ENCODE peak calls at places on chromosomes 13 and 19, in ten cellular contexts. One of them, this sample, is unnamed.

GRCh38 chr19:3908266-3909054 is 24.4 kb upstream of the NMRK2 start:
- DNase-seq in mesendoderm: no peak
- DNase-seq in cardiac muscle cell: no peak
- DNase-seq in heart right ventricle: no peak
- DNase-seq in fibroblast of lung: no peak
- DNase-seq in pancreas: no peak
- DNase-seq in adipocyte: no peak
- DNase-seq in iPS DF 6.9: no peak
- DNase-seq in colonic mucosa: no peak
- DNase-seq in esophagus squamous epithelium: no peak
- DNase-seq in this sample: no peak

GRCh38 chr13:32838985-32839384 is 177.2 kb upstream of the KL start:
- DNase-seq in iPS DF 6.9: no peak
- DNase-seq in esophagus squamous epithelium: no peak
- DNase-seq in cardiac muscle cell: no peak
- DNase-seq in pancreas: no peak
- DNase-seq in fibroblast of lung: no peak
- DNase-seq in mesendoderm: no peak
- DNase-seq in adipocyte: peak; percentile 27
- DNase-seq in colonic mucosa: no peak
- DNase-seq in heart right ventricle: peak; percentile 29
- DNase-seq in this sample: no peak

GRCh38 chr13:110894086-110894485 is 20.8 kb downstream of the ANKRD10 start:
- DNase-seq in mesendoderm: no peak
- DNase-seq in iPS DF 6.9: no peak
- DNase-seq in fibroblast of lung: no peak
- DNase-seq in heart right ventricle: no peak
- DNase-seq in cardiac muscle cell: no peak
- DNase-seq in pancreas: no peak
- DNase-seq in colonic mucosa: no peak
- DNase-seq in adipocyte: no peak
- DNase-seq in esophagus squamous epithelium: no peak
- DNase-seq in this sample: no peak

GRCh38 chr19:42401365-42402303 is 11.5 kb upstream of the CNFN start:
- DNase-seq in cardiac muscle cell: peak; percentile 87
- DNase-seq in iPS DF 6.9: no peak
- DNase-seq in fibroblast of lung: peak; percentile 59
- DNase-seq in colonic mucosa: peak; percentile 85
- DNase-seq in pancreas: peak; percentile 96
- DNase-seq in esophagus squamous epithelium: no peak
- DNase-seq in mesendoderm: peak; percentile 86
- DNase-seq in adipocyte: peak; percentile 92
- DNase-seq in heart right ventricle: peak; percentile 83
- DNase-seq in this sample: peak; percentile 86

GRCh38 chr19:55272142-55272541 is 7.8 kb downstream of the HSPBP1 start:
- DNase-seq in colonic mucosa: no peak
- DNase-seq in fibroblast of lung: no peak
- DNase-seq in adipocyte: no peak
- DNase-seq in cardiac muscle cell: no peak
- DNase-seq in iPS DF 6.9: no peak
- DNase-seq in heart right ventricle: no peak
- DNase-seq in pancreas: no peak
- DNase-seq in mesendoderm: no peak
- DNase-seq in esophagus squamous epithelium: no peak
- DNase-seq in this sample: no peak

GRCh38 chr13:108903613-108904012 is 274.2 kb downstream of the MYO16 start:
- DNase-seq in fibroblast of lung: no peak
- DNase-seq in cardiac muscle cell: no peak
- DNase-seq in colonic mucosa: no peak
- DNase-seq in esophagus squamous epithelium: no peak
- DNase-seq in heart right ventricle: no peak
- DNase-seq in pancreas: no peak
- DNase-seq in iPS DF 6.9: no peak
- DNase-seq in adipocyte: peak; percentile 7
- DNase-seq in mesendoderm: no peak
- DNase-seq in this sample: no peak

GRCh38 chr13:94586371-94586770 is 9.6 kb downstream of the TGDS start:
- DNase-seq in pancreas: no peak
- DNase-seq in adipocyte: no peak
- DNase-seq in cardiac muscle cell: no peak
- DNase-seq in heart right ventricle: no peak
- DNase-seq in fibroblast of lung: no peak
- DNase-seq in esophagus squamous epithelium: no peak
- DNase-seq in iPS DF 6.9: no peak
- DNase-seq in colonic mucosa: no peak
- DNase-seq in mesendoderm: no peak
- DNase-seq in this sample: no peak

GRCh38 chr13:84439108-84439507 is 556.8 kb upstream of the SLITRK1 start:
- DNase-seq in iPS DF 6.9: no peak
- DNase-seq in colonic mucosa: no peak
- DNase-seq in heart right ventricle: no peak
- DNase-seq in mesendoderm: no peak
- DNase-seq in cardiac muscle cell: no peak
- DNase-seq in fibroblast of lung: peak; percentile 84
- DNase-seq in adipocyte: peak; percentile 49
- DNase-seq in esophagus squamous epithelium: no peak
- DNase-seq in pancreas: no peak
- DNase-seq in this sample: no peak

GRCh38 chr13:30045916-30046704 is 195.7 kb upstream of the UBL3 start:
- DNase-seq in heart right ventricle: no peak
- DNase-seq in pancreas: no peak
- DNase-seq in esophagus squamous epithelium: no peak
- DNase-seq in cardiac muscle cell: no peak
- DNase-seq in mesendoderm: no peak
- DNase-seq in fibroblast of lung: peak; percentile 96
- DNase-seq in iPS DF 6.9: no peak
- DNase-seq in adipocyte: peak; percentile 78
- DNase-seq in colonic mucosa: no peak
- DNase-seq in this sample: no peak

GRCh38 chr19:18768997-18769891 is 21.9 kb downstream of the COMP start:
- DNase-seq in pancreas: no peak
- DNase-seq in colonic mucosa: no peak
- DNase-seq in heart right ventricle: no peak
- DNase-seq in fibroblast of lung: no peak
- DNase-seq in mesendoderm: no peak
- DNase-seq in iPS DF 6.9: no peak
- DNase-seq in esophagus squamous epithelium: no peak
- DNase-seq in cardiac muscle cell: no peak
- DNase-seq in adipocyte: no peak
- DNase-seq in this sample: peak; percentile 89

GRCh38 chr19:48271531-48272151 is 1.8 kb downstream of the ZNF114 start:
- DNase-seq in fibroblast of lung: peak; percentile 57
- DNase-seq in colonic mucosa: peak; percentile 32
- DNase-seq in mesendoderm: peak; percentile 96
- DNase-seq in heart right ventricle: peak; percentile 40
- DNase-seq in esophagus squamous epithelium: no peak
- DNase-seq in pancreas: peak; percentile 69
- DNase-seq in cardiac muscle cell: peak; percentile 61
- DNase-seq in adipocyte: peak; percentile 55
- DNase-seq in iPS DF 6.9: no peak
- DNase-seq in this sample: peak; percentile 65

GRCh38 chr13:46168818-46169217 is 13.2 kb downstream of the LCP1 start:
- DNase-seq in heart right ventricle: no peak
- DNase-seq in iPS DF 6.9: no peak
- DNase-seq in pancreas: no peak
- DNase-seq in adipocyte: no peak
- DNase-seq in cardiac muscle cell: no peak
- DNase-seq in mesendoderm: no peak
- DNase-seq in colonic mucosa: no peak
- DNase-seq in fibroblast of lung: no peak
- DNase-seq in esophagus squamous epithelium: no peak
- DNase-seq in this sample: no peak

GRCh38 chr13:46170268-46170667 is 11.7 kb downstream of the LCP1 start:
- DNase-seq in fibroblast of lung: no peak
- DNase-seq in esophagus squamous epithelium: no peak
- DNase-seq in pancreas: no peak
- DNase-seq in heart right ventricle: no peak
- DNase-seq in cardiac muscle cell: peak; percentile 5
- DNase-seq in iPS DF 6.9: no peak
- DNase-seq in mesendoderm: no peak
- DNase-seq in adipocyte: no peak
- DNase-seq in colonic mucosa: no peak
- DNase-seq in this sample: no peak

GRCh38 chr13:46166221-46166584 is 15.8 kb downstream of the LCP1 start:
- DNase-seq in fibroblast of lung: no peak
- DNase-seq in mesendoderm: no peak
- DNase-seq in heart right ventricle: no peak
- DNase-seq in pancreas: no peak
- DNase-seq in cardiac muscle cell: no peak
- DNase-seq in esophagus squamous epithelium: no peak
- DNase-seq in iPS DF 6.9: no peak
- DNase-seq in adipocyte: no peak
- DNase-seq in colonic mucosa: no peak
- DNase-seq in this sample: no peak

GRCh38 chr13:46166947-46167610 is 14.9 kb downstream of the LCP1 start:
- DNase-seq in fibroblast of lung: no peak
- DNase-seq in adipocyte: no peak
- DNase-seq in colonic mucosa: no peak
- DNase-seq in cardiac muscle cell: no peak
- DNase-seq in pancreas: no peak
- DNase-seq in iPS DF 6.9: no peak
- DNase-seq in mesendoderm: peak; percentile 29
- DNase-seq in heart right ventricle: no peak
- DNase-seq in esophagus squamous epithelium: no peak
- DNase-seq in this sample: no peak

DNA sequence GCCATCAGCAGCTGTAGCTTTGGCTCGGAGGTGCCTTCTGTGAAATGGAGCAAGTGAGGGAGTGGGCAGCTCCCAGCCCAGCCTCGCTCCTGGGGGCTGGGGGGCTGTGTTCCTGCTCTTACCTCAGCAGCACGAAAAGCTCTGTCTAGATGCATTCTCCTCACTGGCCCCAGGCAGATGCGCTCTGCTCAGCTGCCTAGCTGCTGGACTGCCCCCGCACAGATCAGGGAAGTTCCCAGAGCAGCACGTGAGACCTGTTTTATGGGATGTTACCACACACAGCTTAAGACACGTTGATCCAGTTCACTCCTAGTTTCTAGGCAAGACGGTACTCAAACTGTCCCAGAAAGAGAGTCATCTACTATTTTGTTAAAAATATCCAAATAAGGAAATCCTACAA is 13.6 kb downstream of the LCP1 start:
- DNase-seq in cardiac muscle cell: no peak
- DNase-seq in fibroblast of lung: no peak
- DNase-seq in pancreas: no peak
- DNase-seq in esophagus squamous epithelium: no peak
- DNase-seq in colonic mucosa: no peak
- DNase-seq in iPS DF 6.9: no peak
- DNase-seq in heart right ventricle: no peak
- DNase-seq in adipocyte: no peak
- DNase-seq in mesendoderm: no peak
- DNase-seq in this sample: peak; percentile 65
- H3K4me1 ChIP-seq in cardiac muscle cell: peaks cover 22% of the 10 kb centered on the region
- H3K4me1 ChIP-seq in fibroblast of lung: no peaks in the 10 kb centered on the region
- H3K4me1 ChIP-seq in pancreas: no peaks in the 10 kb centered on the region
- H3K4me1 ChIP-seq in esophagus squamous epithelium: peaks cover 35% of the 10 kb centered on the region
- H3K4me1 ChIP-seq in colonic mucosa: no peaks in the 10 kb centered on the region
- H3K4me1 ChIP-seq in iPS DF 6.9: no peaks in the 10 kb centered on the region
- H3K4me1 ChIP-seq in heart right ventricle: no peaks in the 10 kb centered on the region
- H3K4me1 ChIP-seq in adipocyte: peaks cover 16% of the 10 kb centered on the region
- H3K4me1 ChIP-seq in mesendoderm: peaks cover 14% of the 10 kb centered on the region
- H3K4me1 ChIP-seq in this sample: peaks cover 79% of the 10 kb centered on the region

DNA sequence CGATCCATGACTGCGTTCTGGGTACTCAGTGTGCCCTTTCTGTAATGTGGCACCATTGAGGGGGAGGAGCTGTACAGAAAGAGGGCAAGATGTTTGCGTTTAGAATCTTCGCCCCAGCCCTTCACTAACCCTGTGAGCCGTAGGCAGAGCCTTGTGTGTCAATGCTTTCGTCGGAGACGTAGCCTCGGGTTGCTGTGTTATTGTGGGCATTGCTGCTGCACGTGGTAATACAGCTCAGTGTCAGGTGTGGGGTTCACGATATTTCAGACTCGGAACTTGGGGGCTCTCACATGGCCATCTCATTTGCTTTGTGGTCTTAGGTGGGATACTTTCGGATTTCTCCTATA is 6.1 kb downstream of the RPS9 start:
- DNase-seq in esophagus squamous epithelium: no peak
- DNase-seq in pancreas: no peak
- DNase-seq in adipocyte: no peak
- DNase-seq in mesendoderm: no peak
- DNase-seq in iPS DF 6.9: no peak
- DNase-seq in fibroblast of lung: no peak
- DNase-seq in cardiac muscle cell: no peak
- DNase-seq in colonic mucosa: no peak
- DNase-seq in heart right ventricle: no peak
- DNase-seq in this sample: no peak
- H3K4me1 ChIP-seq in esophagus squamous epithelium: peaks cover 91% of the 10 kb centered on the region
- H3K4me1 ChIP-seq in pancreas: peaks cover 69% of the 10 kb centered on the region
- H3K4me1 ChIP-seq in adipocyte: peaks cover 92% of the 10 kb centered on the region
- H3K4me1 ChIP-seq in mesendoderm: peaks cover 5% of the 10 kb centered on the region
- H3K4me1 ChIP-seq in iPS DF 6.9: peaks cover 4% of the 10 kb centered on the region
- H3K4me1 ChIP-seq in fibroblast of lung: peaks cover 36% of the 10 kb centered on the region
- H3K4me1 ChIP-seq in cardiac muscle cell: peaks cover 48% of the 10 kb centered on the region
- H3K4me1 ChIP-seq in colonic mucosa: peaks cover 39% of the 10 kb centered on the region
- H3K4me1 ChIP-seq in heart right ventricle: peaks cover 67% of the 10 kb centered on the region
- H3K4me1 ChIP-seq in this sample: peaks cover 98% of the 10 kb centered on the region

GRCh38 chr13:112724788-112725345 is 35.0 kb downstream of the ATP11A start:
- DNase-seq in colonic mucosa: no peak
- DNase-seq in pancreas: no peak
- DNase-seq in heart right ventricle: no peak
- DNase-seq in cardiac muscle cell: no peak
- DNase-seq in fibroblast of lung: no peak
- DNase-seq in mesendoderm: no peak
- DNase-seq in iPS DF 6.9: no peak
- DNase-seq in adipocyte: no peak
- DNase-seq in esophagus squamous epithelium: no peak
- DNase-seq in this sample: no peak
- H3K4me1 ChIP-seq in colonic mucosa: no peaks in the 10 kb centered on the region
- H3K4me1 ChIP-seq in pancreas: peaks cover 29% of the 10 kb centered on the region
- H3K4me1 ChIP-seq in heart right ventricle: peaks cover 69% of the 10 kb centered on the region
- H3K4me1 ChIP-seq in cardiac muscle cell: peaks cover 67% of the 10 kb centered on the region
- H3K4me1 ChIP-seq in fibroblast of lung: no peaks in the 10 kb centered on the region
- H3K4me1 ChIP-seq in mesendoderm: peaks cover 8% of the 10 kb centered on the region
- H3K4me1 ChIP-seq in iPS DF 6.9: peaks cover 13% of the 10 kb centered on the region
- H3K4me1 ChIP-seq in adipocyte: peaks cover 3% of the 10 kb centered on the region
- H3K4me1 ChIP-seq in esophagus squamous epithelium: peaks cover 43% of the 10 kb centered on the region
- H3K4me1 ChIP-seq in this sample: peaks cover 58% of the 10 kb centered on the region

DNA sequence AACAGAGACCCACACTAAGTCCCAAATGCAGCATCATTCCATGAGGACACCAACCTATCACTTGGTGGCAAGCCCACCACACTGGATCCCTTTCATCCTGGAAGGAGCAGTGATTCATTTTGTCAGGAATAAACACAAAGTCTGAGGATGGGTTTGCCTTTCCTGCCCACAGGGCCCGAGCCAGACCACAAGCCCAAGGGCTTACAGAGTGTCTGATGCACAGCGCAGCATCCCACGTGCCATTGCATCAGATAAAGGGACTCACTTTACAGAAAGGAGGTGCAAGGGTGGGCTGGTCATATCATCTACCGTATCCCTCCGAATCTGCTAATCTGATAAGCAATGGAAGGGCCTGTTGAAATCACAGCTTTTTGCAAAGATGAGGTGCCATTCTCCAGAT is 12.2 kb upstream of the KCTD15 start:
- DNase-seq in fibroblast of lung: peak; percentile 75
- DNase-seq in cardiac muscle cell: no peak
- DNase-seq in mesendoderm: no peak
- DNase-seq in esophagus squamous epithelium: no peak
- DNase-seq in adipocyte: no peak
- DNase-seq in iPS DF 6.9: no peak
- DNase-seq in pancreas: no peak
- DNase-seq in heart right ventricle: no peak
- DNase-seq in colonic mucosa: no peak
- DNase-seq in this sample: no peak
- H3K4me1 ChIP-seq in fibroblast of lung: no peaks in the 10 kb centered on the region
- H3K4me1 ChIP-seq in cardiac muscle cell: no peaks in the 10 kb centered on the region
- H3K4me1 ChIP-seq in mesendoderm: no peaks in the 10 kb centered on the region
- H3K4me1 ChIP-seq in esophagus squamous epithelium: peaks cover 5% of the 10 kb centered on the region
- H3K4me1 ChIP-seq in adipocyte: peaks cover 6% of the 10 kb centered on the region
- H3K4me1 ChIP-seq in iPS DF 6.9: no peaks in the 10 kb centered on the region
- H3K4me1 ChIP-seq in pancreas: no peaks in the 10 kb centered on the region
- H3K4me1 ChIP-seq in heart right ventricle: no peaks in the 10 kb centered on the region
- H3K4me1 ChIP-seq in colonic mucosa: no peaks in the 10 kb centered on the region
- H3K4me1 ChIP-seq in this sample: no peaks in the 10 kb centered on the region